ENCODE peak calls at places on chromosomes 5 and 9, in nine cellular contexts. T, H, B, Z, V, K, Q, L and P are unnamed samples. For H3K36me3, H3K27me3 and H3K4me1, the result is how much of the 10 kb centered on the place peaks cover.

GRCh38 chr5:88675758-88676636 is 207.0 kb downstream of the MEF2C start:
- DNase-seq in L (peak), H (peak), T (peak), B (no peak), Q (no peak), Z (no peak), V (no peak), K (no peak), P (no peak)

GRCh38 chr5:179369530-179369884 is 24.2 kb upstream of the ADAMTS2 start:
- DNase-seq in V (no peak), Q (no peak), L (no peak), K (no peak), T (no peak), H (no peak), Z (no peak), B (no peak), P (no peak)

GRCh38 chr5:9395736-9396135 is 150.1 kb downstream of the SEMA5A start:
- DNase-seq in T (no peak), Z (no peak), Q (no peak), V (no peak), K (no peak), B (no peak), H (no peak), L (no peak), P (no peak)

GRCh38 chr5:59485104-59485503 is 408.4 kb downstream of the PDE4D start:
- DNase-seq in L (no peak), V (no peak), T (peak), K (no peak), Z (no peak), H (no peak), B (no peak), Q (no peak), P (no peak)

GRCh38 chr5:62386824-62387223 is 16.9 kb downstream of the DIMT1 start:
- DNase-seq in H (no peak), L (no peak), Q (no peak), K (no peak), Z (no peak), B (no peak), T (peak), V (no peak), P (no peak)

GRCh38 chr9:89426389-89426961 is 71.4 kb downstream of the SEMA4D start:
- DNase-seq in V (no peak), Z (no peak), T (no peak), H (no peak), Q (no peak), K (no peak), B (no peak), L (peak), P (no peak)

GRCh38 chr5:40410939-40411635 is 268.6 kb upstream of the PTGER4 start:
- DNase-seq in H (no peak), T (peak), V (no peak), Q (peak), B (no peak), K (no peak), L (no peak), Z (no peak), P (no peak)

GRCh38 chr9:133352635-133353340 is 3.5 kb downstream of the SURF1 start:
- DNase-seq in V (no peak), Q (no peak), Z (no peak), B (no peak), L (no peak), T (no peak), H (no peak), K (no peak), P (no peak)

GRCh38 chr9:129270903-129271431 is 92.9 kb upstream of the IER5L start:
- DNase-seq in K (no peak), B (no peak), H (no peak), T (peak), Z (no peak), Q (peak), V (no peak), L (peak), P (peak)

GRCh38 chr5:36357391-36357790 is 55.7 kb upstream of the RANBP3L start:
- DNase-seq in B (no peak), T (peak), L (no peak), Q (no peak), K (no peak), H (no peak), V (no peak), Z (no peak), P (no peak)

GRCh38 chr5:154318691-154319090 is 127.1 kb upstream of the SAP30L start:
- DNase-seq in T (no peak), B (no peak), V (no peak), Z (no peak), K (no peak), Q (no peak), H (no peak), L (no peak), P (no peak)

GRCh38 chr9:35073276-35073607 is 817 bp upstream of the VCP start:
- DNase-seq in L (no peak), V (no peak), Q (no peak), B (no peak), H (no peak), Z (no peak), T (no peak), K (no peak), P (no peak)
- H3K36me3 ChIP-seq in L (under half), V (under half), Q (under half), B (under half), H (under half), Z (under half), T (under half), K (under half), P (under half)

GRCh38 chr5:50969207-50970145 is 303.0 kb downstream of the PARP8 start:
- DNase-seq in H (no peak), T (peak), B (no peak), L (no peak), Q (no peak), K (no peak), V (no peak), Z (peak), P (no peak)
- H3K27me3 ChIP-seq in H (half or more), T (half or more), B (half or more), L (half or more), Q (half or more), K (under half), V (half or more), Z (half or more), P (under half)

DNA sequence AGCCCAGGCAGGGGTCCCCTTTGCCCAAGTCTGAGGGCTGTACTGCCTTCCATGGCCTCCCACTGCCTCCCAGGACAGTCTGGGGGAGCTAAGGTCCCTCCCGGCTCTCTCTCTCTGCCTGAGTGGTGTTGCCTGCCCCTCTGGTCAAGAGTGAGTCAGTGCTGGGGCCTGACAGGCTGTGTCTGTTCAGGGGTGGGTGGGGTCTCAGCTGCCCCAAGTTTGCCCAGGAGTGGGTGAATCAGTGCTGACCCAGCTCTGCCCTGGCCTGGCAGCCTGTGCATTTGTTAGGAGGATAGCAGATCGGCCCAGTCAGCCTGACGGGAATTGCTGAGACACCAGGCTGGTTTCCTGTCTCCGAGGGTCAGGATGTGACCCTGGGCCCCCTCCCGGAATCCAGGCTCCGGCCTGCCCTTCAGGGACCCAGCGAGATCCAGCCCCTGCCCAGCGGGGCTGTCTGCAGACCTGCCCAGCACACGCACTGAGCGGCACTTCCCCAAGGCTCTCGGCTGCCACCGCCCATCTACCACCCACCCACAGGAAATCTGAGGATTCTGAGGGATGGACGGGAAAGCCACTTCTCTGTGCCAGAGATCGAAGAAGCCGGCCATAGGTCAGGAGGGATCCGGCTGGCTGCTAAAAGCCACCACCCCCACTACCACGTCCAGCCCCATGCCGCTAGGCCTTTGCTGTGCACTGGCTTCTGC is 15.9 kb downstream of the ENG start:
- DNase-seq in Q (peak), H (peak), B (peak), L (peak), V (peak), K (no peak), T (peak), Z (no peak), P (no peak)
- H3K4me1 ChIP-seq in Q (under half), H (under half), B (under half), L (under half), V (under half), K (under half), T (under half), Z (under half), P (under half)

GRCh38 chr9:37446401-37446800 is 18.8 kb downstream of the ZBTB5 start:
- DNase-seq in T (no peak), Z (no peak), B (no peak), H (no peak), L (no peak), K (no peak), Q (no peak), V (no peak), P (no peak)
- H3K36me3 ChIP-seq in T (under half), Z (under half), B (under half), H (under half), L (under half), K (under half), Q (under half), V (under half), P (under half)

GRCh38 chr9:21967707-21968106 is 26.5 kb downstream of the CDKN2A start:
- DNase-seq in L (no peak), V (no peak), Q (no peak), K (no peak), H (no peak), Z (no peak), B (no peak), T (no peak), P (no peak)
- H3K27me3 ChIP-seq in L (half or more), V (half or more), Q (under half), K (half or more), H (half or more), Z (half or more), B (half or more), T (under half), P (half or more)

GRCh38 chr9:6761306-6761705 is 3.5 kb downstream of the KDM4C start:
- DNase-seq in B (no peak), H (no peak), K (no peak), Z (no peak), T (no peak), Q (no peak), V (no peak), L (no peak), P (no peak)
- H3K4me1 ChIP-seq in B (under half), H (under half), K (under half), Z (under half), T (under half), Q (under half), V (under half), L (under half), P (under half)

GRCh38 chr5:67142816-67143215 is 53.8 kb downstream of the CD180 start:
- DNase-seq in B (no peak), Q (no peak), T (no peak), K (no peak), Z (no peak), L (no peak), V (no peak), H (peak), P (no peak)
- H3K36me3 ChIP-seq in B (under half), Q (under half), T (under half), K (under half), Z (under half), L (under half), V (under half), H (under half), P (half or more)

GRCh38 chr5:135535820-135536801 is at the start of gene NEUROG1:
- DNase-seq in Q (no peak), V (no peak), B (no peak), L (no peak), Z (peak), K (no peak), H (no peak), T (no peak), P (no peak)
- H3K27me3 ChIP-seq in Q (under half), V (under half), B (half or more), L (half or more), Z (half or more), K (under half), H (half or more), T (half or more), P (under half)

GRCh38 chr9:4665357-4665756 is 923 bp downstream of the SPATA6L start:
- DNase-seq in B (no peak), H (no peak), Z (no peak), K (no peak), V (no peak), L (no peak), T (peak), Q (peak), P (no peak)
- H3K4me1 ChIP-seq in B (under half), H (under half), Z (under half), K (half or more), V (under half), L (under half), T (under half), Q (under half), P (half or more)